ENCODE peak calls at places on chromosomes 1 and 21, in four cellular contexts. D is stimulated activated CD4-positive, alpha-beta T cell treated with anti-CD3 and anti-CD28 coated beads, TNF-alpha, amount 100 ng/mL, for 24 hours; P is Karpas-422; Q is fibroblast of lung. O is an unnamed sample.

GRCh38 chr1:34060331-34060730 is 104.7 kb downstream of the CSMD2 start:
- DNase-seq in D (no peak), P (no peak), Q (no peak), O (no peak)

GRCh38 chr1:44632511-44633072 is 41.7 kb downstream of the TMEM53 start:
- DNase-seq in D (no peak), P (no peak), Q (no peak), O (no peak)

GRCh38 chr1:36330940-36331339 is 7.5 kb upstream of the EVA1B start:
- DNase-seq in D (no peak), P (no peak), Q (no peak), O (no peak)

GRCh38 chr1:47881505-47882442 is 115.4 kb downstream of the TRABD2B start:
- DNase-seq in D (no peak), P (no peak), Q (no peak), O (no peak)

GRCh38 chr1:12654004-12654567 is 10.2 kb downstream of the AADACL4 start:
- DNase-seq in D (no peak), P (peak; percentile 51), Q (peak; percentile 45), O (no peak)

GRCh38 chr21:45154511-45155508 is 80.4 kb downstream of the ADARB1 start:
- DNase-seq in D (no peak), P (no peak), Q (peak; percentile 86), O (no peak)

GRCh38 chr1:23624440-23624839 is 65.1 kb upstream of the ID3 start:
- DNase-seq in D (peak; percentile 61), P (peak; percentile 29), Q (no peak), O (no peak)

GRCh38 chr21:43913928-43914327 is 48.9 kb downstream of the AGPAT3 start:
- DNase-seq in D (no peak), P (no peak), Q (peak; percentile 48), O (no peak)

GRCh38 chr1:16110884-16111283 is 37.4 kb upstream of the FAM131C start:
- DNase-seq in D (no peak), P (no peak), Q (no peak), O (no peak)

GRCh38 chr1:89528382-89528780 is 3.8 kb downstream of the LRRC8B start:
- DNase-seq in D (no peak), P (no peak), Q (no peak), O (no peak)

GRCh38 chr1:46797696-46798470 is 963 bp upstream of the CYP4B1 start:
- DNase-seq in D (no peak), P (no peak), Q (no peak), O (no peak)

GRCh38 chr1:103180660-103181059 is 72.3 kb upstream of the COL11A1 start:
- DNase-seq in D (no peak), P (no peak), Q (peak; percentile 97), O (no peak)

GRCh38 chr1:119532324-119532910 is 25.4 kb downstream of the HSD3B1 start:
- DNase-seq in D (no peak), P (no peak), Q (peak; percentile 1), O (no peak)

GRCh38 chr1:82625562-82625961 is 824.8 kb downstream of the ADGRL2 start:
- DNase-seq in D (no peak), P (no peak), Q (no peak), O (peak; percentile 9)

GRCh38 chr1:202106340-202107284 is 16.1 kb upstream of the GPR37L1 start:
- DNase-seq in D (no peak), P (no peak), Q (no peak), O (no peak)

GRCh38 chr1:234111458-234112142 is 207.1 kb downstream of the SLC35F3 start:
- DNase-seq in D (no peak), P (no peak), Q (peak; percentile 40), O (no peak)

GRCh38 chr1:206041640-206042039 is 11.3 kb upstream of the RHEX start:
- DNase-seq in D (no peak), P (no peak), Q (no peak), O (no peak)

GRCh38 chr1:214451591-214451990 is 99.8 kb downstream of the PTPN14 start:
- DNase-seq in D (peak; percentile 29), P (no peak), Q (peak; percentile 77), O (no peak)